ENCODE peak calls at places on chromosomes 3 and 15, in seven cellular contexts. U is DMS79 treated with DMSO at 0.1 percent for 48 hours; O is CD8-positive, alpha-beta memory T cell; W is activated CD4-positive, alpha-beta T cell treated with anti-CD3 and anti-CD28 coated beads for 48 hours; H is iPS-NIHi11; G is endothelial cell of umbilical vein; A is memory B cell. D is an unnamed sample.

GRCh38 chr3:162041622-162042021 is 545.0 kb downstream of the OTOL1 start:
- DNase-seq in U (no peak), O (no peak), W (no peak), H (peak), G (no peak), A (no peak), D (no peak)

GRCh38 chr3:180829409-180830405 is 82.8 kb upstream of the FXR1 start:
- DNase-seq in U (no peak), O (no peak), W (no peak), H (no peak), G (no peak), A (no peak), D (no peak)

GRCh38 chr3:74074700-74075099 is 450.0 kb upstream of the PDZRN3 start:
- DNase-seq in U (no peak), O (no peak), W (no peak), H (no peak), G (no peak), A (no peak), D (no peak)

GRCh38 chr3:149481491-149481890 is 7.0 kb downstream of the TM4SF4 start:
- DNase-seq in U (no peak), O (no peak), W (no peak), H (no peak), G (no peak), A (no peak), D (no peak)

GRCh38 chr15:43125095-43125661 is 8.2 kb upstream of the TMEM62 start:
- DNase-seq in U (no peak), O (no peak), W (no peak), H (no peak), G (no peak), A (no peak), D (no peak)

GRCh38 chr3:100226712-100227429 is 33.9 kb upstream of the TBC1D23 start:
- DNase-seq in U (no peak), O (no peak), W (no peak), H (no peak), G (no peak), A (no peak), D (no peak)

GRCh38 chr15:42994546-42994945 is 74.0 kb upstream of the TTBK2 start:
- DNase-seq in U (no peak), O (no peak), W (no peak), H (no peak), G (no peak), A (no peak), D (no peak)

GRCh38 chr3:163863146-163863545 is 1215.2 kb downstream of the SI start:
- DNase-seq in U (no peak), O (no peak), W (no peak), H (no peak), G (no peak), A (no peak), D (no peak)

GRCh38 chr3:16357191-16357590 is 92.2 kb downstream of the OXNAD1 start:
- DNase-seq in U (no peak), O (no peak), W (no peak), H (no peak), G (no peak), A (no peak), D (no peak)

GRCh38 chr3:99505646-99506269 is 132.6 kb upstream of the COL8A1 start:
- DNase-seq in U (no peak), O (no peak), W (peak), H (no peak), G (no peak), A (no peak), D (no peak)

GRCh38 chr3:21435871-21436270 is 315.1 kb downstream of the ZNF385D start:
- DNase-seq in U (no peak), O (no peak), W (no peak), H (no peak), G (peak), A (no peak), D (no peak)

GRCh38 chr3:39126532-39127071 is 19.1 kb downstream of the TTC21A start:
- DNase-seq in U (no peak), O (no peak), W (peak), H (peak), G (peak), A (no peak), D (no peak)

GRCh38 chr15:55186331-55186730 is 10.4 kb downstream of the RSL24D1 start:
- DNase-seq in U (no peak), O (no peak), W (no peak), H (no peak), G (peak), A (no peak), D (no peak)

GRCh38 chr3:156174229-156174847 is 54.0 kb downstream of the KCNAB1 start:
- DNase-seq in U (peak), O (no peak), W (no peak), H (no peak), G (peak), A (no peak), D (no peak)

GRCh38 chr15:70314018-70314354 is 216.3 kb upstream of the TLE3 start:
- DNase-seq in U (no peak), O (no peak), W (no peak), H (no peak), G (no peak), A (no peak), D (no peak)

GRCh38 chr3:160152638-160153037 is 72.6 kb upstream of the C3orf80 start:
- DNase-seq in U (no peak), O (no peak), W (no peak), H (no peak), G (no peak), A (no peak), D (no peak)

GRCh38 chr15:97061392-97061791 is 730.9 kb downstream of the NR2F2 start:
- DNase-seq in U (no peak), O (no peak), W (no peak), H (no peak), G (no peak), A (no peak), D (no peak)

GRCh38 chr15:40914486-40914885 is 14.7 kb upstream of the DLL4 start:
- DNase-seq in U (no peak), O (no peak), W (no peak), H (peak), G (no peak), A (no peak), D (no peak)

GRCh38 chr15:40582726-40583246 is 11.3 kb upstream of the KNL1 start:
- DNase-seq in U (peak), O (no peak), W (no peak), H (peak), G (peak), A (no peak), D (no peak)

GRCh38 chr3:16633948-16634347 is 28.7 kb upstream of the DAZL start:
- DNase-seq in U (no peak), O (no peak), W (no peak), H (no peak), G (no peak), A (no peak), D (no peak)

GRCh38 chr3:140470211-140470610 is 207.7 kb upstream of the TRIM42 start:
- DNase-seq in U (no peak), O (no peak), W (no peak), H (peak), G (no peak), A (no peak), D (no peak)

GRCh38 chr3:42376397-42376798 is 34.0 kb downstream of the LYZL4 start:
- DNase-seq in U (no peak), O (no peak), W (peak), H (peak), G (peak), A (no peak), D (no peak)

GRCh38 chr3:34213481-34213880 is 415.1 kb downstream of the PDCD6IP start:
- DNase-seq in U (no peak), O (no peak), W (no peak), H (peak), G (peak), A (no peak), D (no peak)

GRCh38 chr3:69309810-69310209 is 76.1 kb downstream of the FRMD4B start:
- DNase-seq in U (no peak), O (no peak), W (no peak), H (no peak), G (no peak), A (no peak), D (no peak)

GRCh38 chr3:138059261-138059660 is 49.3 kb downstream of the CLDN18 start:
- DNase-seq in U (no peak), O (no peak), W (no peak), H (no peak), G (no peak), A (no peak), D (no peak)

GRCh38 chr15:101027273-101027901 is 108.2 kb downstream of the LRRK1 start:
- DNase-seq in U (peak), O (no peak), W (no peak), H (no peak), G (no peak), A (no peak), D (peak)

GRCh38 chr3:177647876-177648275 is 450.6 kb upstream of the TBL1XR1 start:
- DNase-seq in U (peak), O (no peak), W (no peak), H (no peak), G (no peak), A (no peak), D (no peak)

GRCh38 chr15:82952156-82953081 is at the start of gene HOMER2:
- DNase-seq in U (peak), O (peak), W (peak), H (peak), G (no peak), A (no peak), D (peak)

D was measured in activated T-helper 2 cell treated with anti-CD3 and anti-CD28 coated beads, Interferon-gamma antibody, Interleukin-2, Interleukin-4, amounts not matched to agents 10 μg/mL and 5 μg/mL and 100 μg/mL, durations not matched to agents 14 hours and 24 hours and 36 hours.